ENCODE peak calls at places on chromosome 16, in five cellular contexts. U, S, N, C and P are unnamed samples.

GRCh38 chr16:49472598-49472997 is 99.0 kb downstream of the C16orf78 start:
- DNase-seq in U (no peak), S (no peak), N (no peak), C (no peak), P (no peak)

GRCh38 chr16:7231762-7232161 is 100.9 kb upstream of the RBFOX1 start:
- DNase-seq in U (no peak), S (no peak), N (no peak), C (no peak), P (no peak)

GRCh38 chr16:20610192-20610891 is 34.2 kb upstream of the ACSM2B start:
- DNase-seq in U (no peak), S (peak; percentile 42), N (no peak), C (no peak), P (no peak)

GRCh38 chr16:3668626-3669025 is 14.1 kb downstream of the DNASE1 start:
- DNase-seq in U (no peak), S (no peak), N (no peak), C (no peak), P (no peak)

GRCh38 chr16:68636064-68636551 is 9.0 kb upstream of the CDH3 start:
- DNase-seq in U (no peak), S (no peak), N (no peak), C (no peak), P (no peak)

GRCh38 chr16:74737521-74737920 is 36.9 kb upstream of the MLKL start:
- DNase-seq in U (no peak), S (no peak), N (no peak), C (no peak), P (no peak)

GRCh38 chr16:5000573-5001001 is 33.1 kb downstream of the NAGPA start:
- DNase-seq in U (no peak), S (no peak), N (no peak), C (no peak), P (no peak)

GRCh38 chr16:15704545-15704987 is 54.5 kb downstream of the NDE1 start:
- DNase-seq in U (peak; percentile 64), S (peak; percentile 77), N (peak; percentile 53), C (peak; percentile 69), P (peak; percentile 43)

GRCh38 chr16:77674888-77675287 is 47.4 kb upstream of the NUDT7 start:
- DNase-seq in U (no peak), S (no peak), N (no peak), C (peak; percentile 80), P (no peak)

GRCh38 chr16:4082474-4083044 is 33.7 kb downstream of the ADCY9 start:
- DNase-seq in U (no peak), S (no peak), N (no peak), C (no peak), P (peak; percentile 16)

GRCh38 chr16:50522324-50522723 is 25.9 kb upstream of the NKD1 start:
- DNase-seq in U (no peak), S (no peak), N (no peak), C (no peak), P (no peak)

GRCh38 chr16:87291944-87292343 is 25.2 kb downstream of the C16orf95 start:
- DNase-seq in U (no peak), S (no peak), N (no peak), C (no peak), P (no peak)

GRCh38 chr16:22299036-22299435 is 1.8 kb downstream of the POLR3E start:
- DNase-seq in U (no peak), S (no peak), N (no peak), C (no peak), P (no peak)

GRCh38 chr16:19837984-19838707 is 46.5 kb downstream of the GPRC5B start:
- DNase-seq in U (no peak), S (no peak), N (no peak), C (no peak), P (no peak)

GRCh38 chr16:55543470-55543869 is 23.0 kb upstream of the CAPNS2 start:
- DNase-seq in U (no peak), S (no peak), N (no peak), C (peak; percentile 41), P (no peak)

GRCh38 chr16:28563218-28563617 is 9.5 kb downstream of the SGF29 start:
- DNase-seq in U (no peak), S (no peak), N (no peak), C (no peak), P (no peak)

GRCh38 chr16:58464047-58464915 is 35.7 kb upstream of the NDRG4 start:
- DNase-seq in U (no peak), S (peak; percentile 18), N (no peak), C (no peak), P (no peak)

GRCh38 chr16:12575288-12575687 is 228.4 kb downstream of the CPPED1 start:
- DNase-seq in U (no peak), S (no peak), N (no peak), C (no peak), P (no peak)

GRCh38 chr16:31477220-31478216 is 5.4 kb upstream of the SLC5A2 start:
- DNase-seq in U (no peak), S (peak; percentile 30), N (peak; percentile 37), C (no peak), P (no peak)

GRCh38 chr16:17334096-17334495 is 136.7 kb downstream of the XYLT1 start:
- DNase-seq in U (no peak), S (no peak), N (no peak), C (peak; percentile 96), P (no peak)

GRCh38 chr16:80085606-80086005 is 455.2 kb upstream of the DYNLRB2 start:
- DNase-seq in U (no peak), S (no peak), N (no peak), C (no peak), P (no peak)

GRCh38 chr16:15961060-15961511 is 11.7 kb downstream of the ABCC1 start:
- DNase-seq in U (peak; percentile 48), S (no peak), N (peak; percentile 68), C (peak; percentile 68), P (no peak)

GRCh38 chr16:54402270-54402669 is 115.7 kb upstream of the IRX3 start:
- DNase-seq in U (no peak), S (no peak), N (no peak), C (no peak), P (no peak)

GRCh38 chr16:88533381-88533831 is 36.8 kb upstream of the ZC3H18 start:
- DNase-seq in U (no peak), S (no peak), N (no peak), C (peak; percentile 47), P (peak; percentile 52)

GRCh38 chr16:27235055-27235937 is 32.0 kb downstream of the KDM8 start:
- DNase-seq in U (peak; percentile 78), S (peak; percentile 57), N (peak; percentile 82), C (peak; percentile 85), P (no peak)

GRCh38 chr16:69340095-69340644 is 598 bp downstream of the NIP7 start:
- DNase-seq in U (no peak), S (no peak), N (no peak), C (peak; percentile 24), P (no peak)

GRCh38 chr16:397135-397661 is at the start of gene NME4:
- DNase-seq in U (no peak), S (no peak), N (no peak), C (no peak), P (no peak)

GRCh38 chr16:12340151-12340733 is 363.7 kb downstream of the SNX29 start:
- DNase-seq in U (no peak), S (peak; percentile 69), N (no peak), C (peak; percentile 73), P (no peak)

GRCh38 chr16:11667824-11668589 is at the start of gene SNN:
- DNase-seq in U (peak; percentile 79), S (peak; percentile 87), N (peak; percentile 85), C (peak; percentile 72), P (peak; percentile 76)

GRCh38 chr16:68466174-68466573 is 17.9 kb upstream of the SMPD3 start:
- DNase-seq in U (no peak), S (no peak), N (no peak), C (no peak), P (no peak)

GRCh38 chr16:63617047-63617989 is 1504.5 kb downstream of the CDH11 start:
- DNase-seq in U (no peak), S (peak; percentile 23), N (no peak), C (no peak), P (no peak)

GRCh38 chr16:48494742-48495141 is 109.5 kb upstream of the SIAH1 start:
- DNase-seq in U (no peak), S (no peak), N (no peak), C (no peak), P (no peak)

GRCh38 chr16:17784073-17784472 is 313.3 kb upstream of the XYLT1 start:
- DNase-seq in U (no peak), S (no peak), N (no peak), C (peak; percentile 56), P (no peak)

GRCh38 chr16:29710227-29711219 is 31.5 kb downstream of the QPRT start:
- DNase-seq in U (peak; percentile 22), S (peak; percentile 23), N (peak; percentile 18), C (peak; percentile 79), P (peak; percentile 34)

GRCh38 chr16:86712158-86713009 is 134.0 kb downstream of the FOXL1 start:
- DNase-seq in U (no peak), S (no peak), N (no peak), C (no peak), P (no peak)

GRCh38 chr16:4261557-4262172 is 11.2 kb downstream of the TFAP4 start:
- DNase-seq in U (peak; percentile 5), S (peak; percentile 71), N (no peak), C (peak; percentile 16), P (no peak)

GRCh38 chr16:3494574-3494973 is 715 bp downstream of the C16orf90 start:
- DNase-seq in U (no peak), S (no peak), N (no peak), C (no peak), P (no peak)

GRCh38 chr16:68236804-68237242 is 896 bp upstream of the ESRP2 start:
- DNase-seq in U (no peak), S (no peak), N (no peak), C (no peak), P (no peak)

GRCh38 chr16:73145166-73145565 is 97.2 kb upstream of the ZFHX3 start:
- DNase-seq in U (no peak), S (no peak), N (no peak), C (no peak), P (no peak)
- H3K27ac ChIP-seq in U (no peak overlapping the region), S (no peak overlapping the region), N (no peak overlapping the region), C (no peak overlapping the region), P (no peak overlapping the region)

GRCh38 chr16:2092866-2093265 is 42.8 kb downstream of the PKD1 start:
- DNase-seq in U (no peak), S (no peak), N (no peak), C (no peak), P (no peak)
- H3K27ac ChIP-seq in U (no peak overlapping the region), S (no peak overlapping the region), N (no peak overlapping the region), C (no peak overlapping the region), P (no peak overlapping the region)

DNA sequence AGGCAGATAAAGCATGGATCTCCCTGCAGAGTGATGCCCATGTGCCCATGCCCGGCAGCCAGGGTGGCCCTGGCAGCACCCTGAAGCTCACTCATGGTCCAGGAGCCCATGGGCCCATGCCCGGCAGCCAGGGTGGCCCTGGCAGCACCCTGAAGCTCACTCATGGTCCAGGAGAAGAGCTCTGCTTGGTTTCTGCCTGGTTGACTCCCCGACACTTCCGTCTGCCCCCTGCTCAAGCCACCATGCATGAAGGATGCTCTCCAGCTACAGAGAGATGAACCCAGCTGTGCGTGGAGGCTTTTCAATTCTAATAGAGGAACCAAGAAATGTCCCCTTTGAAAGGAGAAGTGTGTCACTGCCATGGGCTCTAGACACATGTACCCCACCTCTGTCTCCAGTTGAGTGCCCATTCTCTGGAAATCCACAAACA is 8.7 kb downstream of the CCL17 start:
- DNase-seq in U (no peak), S (no peak), N (no peak), C (no peak), P (no peak)
- H3K27ac ChIP-seq in U (no peak overlapping the region), S (no peak overlapping the region), N (no peak overlapping the region), C (no peak overlapping the region), P (no peak overlapping the region)

GRCh38 chr16:66569827-66570405 is 3.7 kb downstream of the CMTM1 start:
- DNase-seq in U (no peak), S (no peak), N (no peak), C (peak; percentile 81), P (no peak)
- H3K27ac ChIP-seq in U (no peak overlapping the region), S (no peak overlapping the region), N (no peak overlapping the region), C (no peak overlapping the region), P (no peak overlapping the region)